ENCODE peak calls at places on chromosomes 7 and 10, in four cellular contexts. B is activated naive CD4-positive, alpha-beta T cell treated with anti-CD3 and anti-CD28 coated beads, Interleukin-2, amount 10 ng/mL, durations not matched to agents 7 days and 5 days; R is kidney; Y is stimulated activated CD4-positive, alpha-beta T cell treated with anti-CD3 and anti-CD28 coated beads, Interleukin-1b, Interleukin-23, amount 100 ng/mL, for 48 hours. P is an unnamed sample.

GRCh38 chr7:2732959-2733584 is 45.1 kb downstream of the AMZ1 start:
- DNase-seq in B (no peak), Y (no peak), R (peak), P (no peak)

GRCh38 chr10:75312440-75312839 is 76.7 kb upstream of the COMTD1 start:
- DNase-seq in R (no peak), B (no peak), Y (no peak), P (no peak)

GRCh38 chr7:100642534-100642907 is 1.2 kb upstream of the TFR2 start:
- DNase-seq in Y (no peak), B (peak), R (no peak), P (no peak)

GRCh38 chr7:140079121-140079536 is 16.4 kb upstream of the PARP12 start:
- DNase-seq in B (no peak), R (no peak), Y (no peak), P (peak)

GRCh38 chr10:63042256-63042655 is 90.9 kb upstream of the NRBF2 start:
- DNase-seq in Y (no peak), R (no peak), B (no peak), P (no peak)

GRCh38 chr7:134368851-134369533 is 52.3 kb upstream of the SLC35B4 start:
- DNase-seq in B (no peak), R (no peak), Y (no peak), P (no peak)

GRCh38 chr10:103470755-103471653 is 8.0 kb downstream of the CALHM3 start:
- DNase-seq in B (peak), R (no peak), Y (peak), P (no peak)

GRCh38 chr10:109866168-109866994 is 56.9 kb downstream of the XPNPEP1 start:
- DNase-seq in Y (no peak), R (no peak), B (no peak), P (no peak)

GRCh38 chr7:24924375-24924774 is 55.6 kb downstream of the OSBPL3 start:
- DNase-seq in R (no peak), Y (no peak), B (peak), P (no peak)

GRCh38 chr10:3781458-3782098 is 3.4 kb downstream of the KLF6 start:
- DNase-seq in R (peak), B (peak), Y (peak), P (no peak)

GRCh38 chr7:78125884-78126283 is 327.3 kb downstream of the PHTF2 start:
- DNase-seq in Y (no peak), R (no peak), B (no peak), P (no peak)

GRCh38 chr7:151598045-151598444 is 78.3 kb upstream of the RHEB start:
- DNase-seq in Y (no peak), R (no peak), B (no peak), P (no peak)

GRCh38 chr7:46900312-46901263 is 681.3 kb downstream of the TNS3 start:
- DNase-seq in R (no peak), B (no peak), Y (no peak), P (no peak)

GRCh38 chr7:101243786-101244384 is 996 bp downstream of the FIS1 start:
- DNase-seq in Y (no peak), R (no peak), B (peak), P (no peak)

GRCh38 chr7:903921-904755 is 27.8 kb downstream of the GET4 start:
- DNase-seq in R (no peak), B (no peak), Y (no peak), P (no peak)

GRCh38 chr7:99265848-99266247 is 6.8 kb upstream of the MYH16 start:
- DNase-seq in R (no peak), Y (no peak), B (no peak), P (no peak)

GRCh38 chr10:86374664-86375063 is 8.1 kb upstream of the GRID1 start:
- DNase-seq in R (peak), B (no peak), Y (no peak), P (no peak)

GRCh38 chr10:98316156-98316555 is 48.2 kb upstream of the LOXL4 start:
- DNase-seq in Y (no peak), B (no peak), R (no peak), P (no peak)

GRCh38 chr7:80018941-80019808 is 115.5 kb upstream of the GNAI1 start:
- DNase-seq in R (no peak), Y (peak), B (peak), P (no peak)

GRCh38 chr10:22635650-22636049 is 78.7 kb downstream of the PIP4K2A start:
- DNase-seq in B (no peak), R (no peak), Y (no peak), P (no peak)

GRCh38 chr7:114924066-114924712 is 2.3 kb downstream of the MDFIC start:
- DNase-seq in Y (no peak), B (no peak), R (no peak), P (no peak)

GRCh38 chr10:129417164-129417563 is 49.9 kb upstream of the MGMT start:
- DNase-seq in R (no peak), B (no peak), Y (no peak), P (no peak)

GRCh38 chr7:92808006-92808405 is 28.4 kb downstream of the CDK6 start:
- DNase-seq in B (no peak), R (no peak), Y (peak), P (no peak)

GRCh38 chr7:22411977-22412693 is 55.2 kb upstream of the RAPGEF5 start:
- DNase-seq in R (no peak), B (no peak), Y (no peak), P (no peak)

GRCh38 chr10:111098679-111099437 is 22.0 kb downstream of the ADRA2A start:
- DNase-seq in R (no peak), Y (no peak), B (no peak), P (no peak)

GRCh38 chr7:27198138-27198841 is 1.6 kb downstream of the HOXA13 start:
- DNase-seq in B (no peak), R (peak), Y (no peak), P (no peak)

GRCh38 chr10:12499587-12499986 is 150.2 kb downstream of the CAMK1D start:
- DNase-seq in R (peak), B (no peak), Y (no peak), P (peak)

GRCh38 chr10:58817499-58817898 is 304.8 kb downstream of the BICC1 start:
- DNase-seq in R (no peak), Y (no peak), B (no peak), P (no peak)

GRCh38 chr7:128954830-128955797 is 17.4 kb downstream of the IRF5 start:
- DNase-seq in R (no peak), Y (no peak), B (no peak), P (no peak)

GRCh38 chr7:142460402-142461117 is 202.7 kb upstream of the PRSS58 start:
- DNase-seq in Y (no peak), R (no peak), B (no peak), P (no peak)

GRCh38 chr7:74272305-74273038 is 16.7 kb upstream of the CLIP2 start:
- DNase-seq in Y (no peak), R (peak), B (no peak), P (peak)

P was measured in tibial nerve.